ENCODE peak calls at places on chromosome 21, in ten cellular contexts. D is stimulated activated CD4-positive, alpha-beta T cell treated with anti-CD3 and anti-CD28 coated beads, TNF-alpha, amount 100 ng/mL, for 1 hour; Z is HAP-1; O is tibial nerve; Q is NCI-H2171 treated with DMSO at 0.1 percent for 48 hours; M is B cell; P is prostate gland; G is T47D; L is EL; B is fibroblast of lung. T is an unnamed sample.

GRCh38 chr21:41828884-41829360 is 50.2 kb downstream of the PRDM15 start:
- DNase-seq in D (no peak), Z (no peak), O (no peak), Q (no peak), M (no peak), P (no peak), G (peak; percentile 12), L (no peak), B (no peak), T (no peak)

GRCh38 chr21:38819719-38820147 is 14.0 kb downstream of the ETS2 start:
- DNase-seq in D (no peak), Z (no peak), O (no peak), Q (no peak), M (no peak), P (peak; percentile 61), G (peak; percentile 83), L (peak; percentile 91), B (peak; percentile 56), T (no peak)

GRCh38 chr21:30425826-30426225 is at the start of gene KRTAP13-3:
- DNase-seq in D (no peak), Z (no peak), O (no peak), Q (no peak), M (no peak), P (no peak), G (no peak), L (no peak), B (no peak), T (no peak)

GRCh38 chr21:36551731-36552457 is 72.0 kb upstream of the CLDN14 start:
- DNase-seq in D (no peak), Z (no peak), O (no peak), Q (no peak), M (no peak), P (no peak), G (no peak), L (peak; percentile 73), B (peak; percentile 45), T (no peak)

GRCh38 chr21:35190201-35190701 is 141.1 kb upstream of the RUNX1 start:
- DNase-seq in D (no peak), Z (no peak), O (no peak), Q (no peak), M (no peak), P (no peak), G (no peak), L (peak; percentile 26), B (no peak), T (no peak)

GRCh38 chr21:31234936-31235335 is 109.1 kb downstream of the TIAM1 start:
- DNase-seq in D (no peak), Z (no peak), O (no peak), Q (peak; percentile 23), M (no peak), P (no peak), G (no peak), L (no peak), B (no peak), T (no peak)

GRCh38 chr21:37642493-37642892 is 273.8 kb downstream of the KCNJ6 start:
- DNase-seq in D (peak; percentile 1), Z (peak; percentile 22), O (no peak), Q (no peak), M (no peak), P (peak; percentile 24), G (peak; percentile 72), L (no peak), B (no peak), T (no peak)

GRCh38 chr21:44919913-44920693 is 596 bp downstream of the ITGB2 start:
- DNase-seq in D (no peak), Z (no peak), O (no peak), Q (no peak), M (no peak), P (no peak), G (no peak), L (no peak), B (no peak), T (no peak)

GRCh38 chr21:45920824-45921600 is 60.6 kb upstream of the COL6A1 start:
- DNase-seq in D (no peak), Z (no peak), O (no peak), Q (no peak), M (no peak), P (no peak), G (no peak), L (peak; percentile 23), B (peak; percentile 62), T (no peak)

GRCh38 chr21:27586326-27586725 is 619.4 kb upstream of the ADAMTS5 start:
- DNase-seq in D (no peak), Z (no peak), O (no peak), Q (no peak), M (no peak), P (no peak), G (no peak), L (no peak), B (peak; percentile 31), T (no peak)

GRCh38 chr21:45129231-45129923 is 55.0 kb downstream of the ADARB1 start:
- DNase-seq in D (no peak), Z (no peak), O (no peak), Q (no peak), M (no peak), P (no peak), G (no peak), L (peak; percentile 64), B (no peak), T (no peak)

GRCh38 chr21:41634211-41634694 is 126.3 kb upstream of the TMPRSS2 start:
- DNase-seq in D (no peak), Z (no peak), O (no peak), Q (no peak), M (no peak), P (peak; percentile 63), G (peak; percentile 70), L (no peak), B (no peak), T (no peak)

GRCh38 chr21:29448766-29449165 is 150.0 kb downstream of the BACH1 start:
- DNase-seq in D (no peak), Z (no peak), O (no peak), Q (no peak), M (no peak), P (no peak), G (no peak), L (no peak), B (no peak), T (no peak)

GRCh38 chr21:39637971-39638628 is 25.4 kb downstream of the B3GALT5 start:
- DNase-seq in D (no peak), Z (no peak), O (no peak), Q (no peak), M (no peak), P (no peak), G (no peak), L (no peak), B (no peak), T (no peak)

GRCh38 chr21:36171327-36171726 is 14.7 kb downstream of the DOP1B start:
- DNase-seq in D (no peak), Z (no peak), O (no peak), Q (no peak), M (no peak), P (no peak), G (no peak), L (no peak), B (no peak), T (no peak)

GRCh38 chr21:38853421-38853919 is 47.7 kb downstream of the ETS2 start:
- DNase-seq in D (no peak), Z (no peak), O (no peak), Q (no peak), M (no peak), P (peak; percentile 46), G (peak; percentile 10), L (peak; percentile 87), B (peak; percentile 87), T (peak; percentile 79)

GRCh38 chr21:17585875-17586450 is 26.7 kb downstream of the BTG3 start:
- DNase-seq in D (no peak), Z (peak; percentile 65), O (peak; percentile 42), Q (peak; percentile 68), M (no peak), P (no peak), G (peak; percentile 69), L (peak; percentile 53), B (peak; percentile 79), T (peak; percentile 36)

GRCh38 chr21:26447932-26448331 is 125.2 kb downstream of the CYYR1 start:
- DNase-seq in D (no peak), Z (peak; percentile 8), O (no peak), Q (no peak), M (no peak), P (no peak), G (no peak), L (peak; percentile 25), B (no peak), T (no peak)

GRCh38 chr21:17730782-17731181 is 88.4 kb downstream of the C21orf91 start:
- DNase-seq in D (no peak), Z (no peak), O (no peak), Q (no peak), M (no peak), P (no peak), G (no peak), L (no peak), B (no peak), T (no peak)

GRCh38 chr21:34926784-34927548 is 122.1 kb downstream of the RUNX1 start:
- DNase-seq in D (no peak), Z (no peak), O (peak; percentile 36), Q (no peak), M (no peak), P (no peak), G (no peak), L (peak; percentile 43), B (no peak), T (no peak)

GRCh38 chr21:39851219-39851618 is 16.0 kb upstream of the PCP4 start:
- DNase-seq in D (no peak), Z (no peak), O (no peak), Q (no peak), M (no peak), P (no peak), G (no peak), L (no peak), B (no peak), T (no peak)

GRCh38 chr21:18204931-18205330 is 39.7 kb upstream of the CHODL start:
- DNase-seq in D (no peak), Z (no peak), O (no peak), Q (no peak), M (no peak), P (no peak), G (peak; percentile 32), L (no peak), B (no peak), T (no peak)

GRCh38 chr21:35974801-35975200 is 85.5 kb downstream of the SETD4 start:
- DNase-seq in D (no peak), Z (peak; percentile 36), O (no peak), Q (no peak), M (no peak), P (peak; percentile 19), G (no peak), L (no peak), B (peak; percentile 22), T (no peak)

GRCh38 chr21:44505673-44506278 is 34.2 kb downstream of the KRTAP10-1 start:
- DNase-seq in D (no peak), Z (no peak), O (no peak), Q (no peak), M (no peak), P (no peak), G (peak; percentile 76), L (no peak), B (no peak), T (no peak)

T was measured in glomerular endothelial cell.